ENCODE peak calls at places on chromosomes 6 and 20, in ten cellular contexts. One of them, this sample, is unnamed.

GRCh38 chr6:82268301-82268846 is 20.8 kb upstream of the IBTK start:
- DNase-seq in T follicular helper cell: no peak
- DNase-seq in cardiac muscle cell: peak
- DNase-seq in Caki2: no peak
- DNase-seq in T-helper 2 cell: no peak
- DNase-seq in HCT116: no peak
- DNase-seq in A549: no peak
- DNase-seq in GM20000: no peak
- DNase-seq in nephron progenitor cell: no peak
- DNase-seq in EL: peak
- DNase-seq in this sample: no peak

GRCh38 chr6:30044630-30045029 is 16.4 kb upstream of the POLR1H start:
- DNase-seq in EL: peak
- DNase-seq in Caki2: no peak
- DNase-seq in GM20000: no peak
- DNase-seq in nephron progenitor cell: no peak
- DNase-seq in T follicular helper cell: no peak
- DNase-seq in HCT116: no peak
- DNase-seq in A549: no peak
- DNase-seq in cardiac muscle cell: peak
- DNase-seq in T-helper 2 cell: no peak
- DNase-seq in this sample: peak

GRCh38 chr20:60636417-60636816 is 615.6 kb upstream of the CDH4 start:
- DNase-seq in cardiac muscle cell: no peak
- DNase-seq in GM20000: no peak
- DNase-seq in A549: no peak
- DNase-seq in nephron progenitor cell: no peak
- DNase-seq in HCT116: no peak
- DNase-seq in T-helper 2 cell: no peak
- DNase-seq in Caki2: no peak
- DNase-seq in EL: no peak
- DNase-seq in T follicular helper cell: no peak
- DNase-seq in this sample: no peak

GRCh38 chr6:11929451-11929850 is 82.7 kb upstream of the HIVEP1 start:
- DNase-seq in nephron progenitor cell: no peak
- DNase-seq in HCT116: no peak
- DNase-seq in cardiac muscle cell: peak
- DNase-seq in EL: peak
- DNase-seq in Caki2: peak
- DNase-seq in T-helper 2 cell: no peak
- DNase-seq in GM20000: no peak
- DNase-seq in A549: no peak
- DNase-seq in T follicular helper cell: no peak
- DNase-seq in this sample: no peak

GRCh38 chr6:135271626-135272025 is 90.5 kb downstream of the MYB start:
- DNase-seq in GM20000: no peak
- DNase-seq in EL: no peak
- DNase-seq in nephron progenitor cell: no peak
- DNase-seq in T follicular helper cell: no peak
- DNase-seq in cardiac muscle cell: no peak
- DNase-seq in Caki2: no peak
- DNase-seq in T-helper 2 cell: no peak
- DNase-seq in A549: no peak
- DNase-seq in HCT116: no peak
- DNase-seq in this sample: no peak

GRCh38 chr6:35385457-35386202 is 43.3 kb downstream of the PPARD start:
- DNase-seq in A549: no peak
- DNase-seq in T-helper 2 cell: no peak
- DNase-seq in GM20000: no peak
- DNase-seq in T follicular helper cell: no peak
- DNase-seq in EL: peak
- DNase-seq in nephron progenitor cell: no peak
- DNase-seq in HCT116: no peak
- DNase-seq in cardiac muscle cell: peak
- DNase-seq in Caki2: no peak
- DNase-seq in this sample: no peak

GRCh38 chr20:32563311-32564272 is 21.5 kb downstream of the NOL4L start:
- DNase-seq in cardiac muscle cell: no peak
- DNase-seq in A549: no peak
- DNase-seq in HCT116: no peak
- DNase-seq in EL: no peak
- DNase-seq in GM20000: no peak
- DNase-seq in nephron progenitor cell: no peak
- DNase-seq in T follicular helper cell: no peak
- DNase-seq in Caki2: no peak
- DNase-seq in T-helper 2 cell: no peak
- DNase-seq in this sample: no peak

GRCh38 chr20:8639112-8639778 is 429.6 kb upstream of the PLCB4 start:
- DNase-seq in EL: no peak
- DNase-seq in cardiac muscle cell: no peak
- DNase-seq in A549: no peak
- DNase-seq in Caki2: no peak
- DNase-seq in T-helper 2 cell: no peak
- DNase-seq in GM20000: no peak
- DNase-seq in nephron progenitor cell: no peak
- DNase-seq in T follicular helper cell: no peak
- DNase-seq in HCT116: no peak
- DNase-seq in this sample: no peak

GRCh38 chr20:13493143-13493542 is 145.6 kb downstream of the TASP1 start:
- DNase-seq in cardiac muscle cell: no peak
- DNase-seq in T follicular helper cell: no peak
- DNase-seq in A549: no peak
- DNase-seq in nephron progenitor cell: no peak
- DNase-seq in Caki2: no peak
- DNase-seq in EL: no peak
- DNase-seq in GM20000: no peak
- DNase-seq in T-helper 2 cell: no peak
- DNase-seq in HCT116: no peak
- DNase-seq in this sample: no peak

GRCh38 chr6:131976545-131977061 is 25.4 kb upstream of the CCN2 start:
- DNase-seq in EL: no peak
- DNase-seq in HCT116: no peak
- DNase-seq in nephron progenitor cell: no peak
- DNase-seq in T-helper 2 cell: no peak
- DNase-seq in A549: no peak
- DNase-seq in GM20000: no peak
- DNase-seq in cardiac muscle cell: peak
- DNase-seq in T follicular helper cell: no peak
- DNase-seq in Caki2: peak
- DNase-seq in this sample: no peak

GRCh38 chr20:17912916-17913315 is 55.7 kb downstream of the SNX5 start:
- DNase-seq in A549: no peak
- DNase-seq in GM20000: no peak
- DNase-seq in cardiac muscle cell: peak
- DNase-seq in T follicular helper cell: no peak
- DNase-seq in Caki2: no peak
- DNase-seq in HCT116: no peak
- DNase-seq in T-helper 2 cell: no peak
- DNase-seq in nephron progenitor cell: no peak
- DNase-seq in EL: peak
- DNase-seq in this sample: no peak

GRCh38 chr6:93806409-93807270 is 387.3 kb upstream of the EPHA7 start:
- DNase-seq in T follicular helper cell: no peak
- DNase-seq in A549: no peak
- DNase-seq in nephron progenitor cell: no peak
- DNase-seq in EL: no peak
- DNase-seq in GM20000: no peak
- DNase-seq in cardiac muscle cell: no peak
- DNase-seq in Caki2: no peak
- DNase-seq in T-helper 2 cell: no peak
- DNase-seq in HCT116: no peak
- DNase-seq in this sample: no peak

GRCh38 chr6:13228264-13229204 is 99.8 kb downstream of the TBC1D7 start:
- DNase-seq in HCT116: no peak
- DNase-seq in nephron progenitor cell: no peak
- DNase-seq in T follicular helper cell: no peak
- DNase-seq in Caki2: no peak
- DNase-seq in T-helper 2 cell: no peak
- DNase-seq in cardiac muscle cell: no peak
- DNase-seq in EL: no peak
- DNase-seq in A549: no peak
- DNase-seq in GM20000: no peak
- DNase-seq in this sample: no peak

GRCh38 chr6:39411465-39411864 is 89.0 kb upstream of the KCNK16 start:
- DNase-seq in T follicular helper cell: no peak
- DNase-seq in nephron progenitor cell: no peak
- DNase-seq in GM20000: no peak
- DNase-seq in A549: no peak
- DNase-seq in HCT116: no peak
- DNase-seq in Caki2: no peak
- DNase-seq in EL: peak
- DNase-seq in T-helper 2 cell: no peak
- DNase-seq in cardiac muscle cell: peak
- DNase-seq in this sample: peak

GRCh38 chr20:60136640-60137411 is 178.6 kb downstream of the CDH26 start:
- DNase-seq in GM20000: no peak
- DNase-seq in HCT116: no peak
- DNase-seq in Caki2: no peak
- DNase-seq in A549: no peak
- DNase-seq in T follicular helper cell: no peak
- DNase-seq in EL: no peak
- DNase-seq in T-helper 2 cell: no peak
- DNase-seq in nephron progenitor cell: no peak
- DNase-seq in cardiac muscle cell: no peak
- DNase-seq in this sample: no peak

GRCh38 chr6:68343901-68344300 is 291.2 kb upstream of the ADGRB3 start:
- DNase-seq in cardiac muscle cell: peak
- DNase-seq in T-helper 2 cell: no peak
- DNase-seq in EL: no peak
- DNase-seq in A549: peak
- DNase-seq in Caki2: peak
- DNase-seq in T follicular helper cell: no peak
- DNase-seq in nephron progenitor cell: peak
- DNase-seq in GM20000: peak
- DNase-seq in HCT116: no peak
- DNase-seq in this sample: peak

GRCh38 chr6:111011360-111012142 is 29.7 kb downstream of the RPF2 start:
- DNase-seq in T-helper 2 cell: no peak
- DNase-seq in cardiac muscle cell: peak
- DNase-seq in nephron progenitor cell: no peak
- DNase-seq in T follicular helper cell: no peak
- DNase-seq in EL: peak
- DNase-seq in GM20000: peak
- DNase-seq in Caki2: peak
- DNase-seq in HCT116: peak
- DNase-seq in A549: peak
- DNase-seq in this sample: peak

GRCh38 chr6:136549359-136550044 is 720 bp downstream of the MAP7 start:
- DNase-seq in Caki2: peak
- DNase-seq in GM20000: peak
- DNase-seq in A549: peak
- DNase-seq in nephron progenitor cell: peak
- DNase-seq in T follicular helper cell: no peak
- DNase-seq in cardiac muscle cell: no peak
- DNase-seq in HCT116: no peak
- DNase-seq in T-helper 2 cell: no peak
- DNase-seq in EL: no peak
- DNase-seq in this sample: peak

GRCh38 chr6:162069995-162070394 is 657.6 kb downstream of the PRKN start:
- DNase-seq in EL: no peak
- DNase-seq in A549: no peak
- DNase-seq in nephron progenitor cell: no peak
- DNase-seq in HCT116: no peak
- DNase-seq in GM20000: no peak
- DNase-seq in T-helper 2 cell: no peak
- DNase-seq in T follicular helper cell: no peak
- DNase-seq in cardiac muscle cell: peak
- DNase-seq in Caki2: no peak
- DNase-seq in this sample: no peak

GRCh38 chr20:25288291-25289181 is 40.7 kb downstream of the PYGB start:
- DNase-seq in HCT116: no peak
- DNase-seq in cardiac muscle cell: no peak
- DNase-seq in GM20000: peak
- DNase-seq in A549: no peak
- DNase-seq in Caki2: no peak
- DNase-seq in EL: no peak
- DNase-seq in T follicular helper cell: no peak
- DNase-seq in T-helper 2 cell: no peak
- DNase-seq in nephron progenitor cell: no peak
- DNase-seq in this sample: no peak

GRCh38 chr20:19737025-19737424 is 21.0 kb upstream of the RIN2 start:
- DNase-seq in EL: peak
- DNase-seq in A549: peak
- DNase-seq in HCT116: no peak
- DNase-seq in T follicular helper cell: no peak
- DNase-seq in T-helper 2 cell: no peak
- DNase-seq in cardiac muscle cell: peak
- DNase-seq in Caki2: no peak
- DNase-seq in GM20000: no peak
- DNase-seq in nephron progenitor cell: no peak
- DNase-seq in this sample: peak

GRCh38 chr6:41489284-41489851 is 56.8 kb upstream of the FOXP4 start:
- DNase-seq in A549: no peak
- DNase-seq in EL: no peak
- DNase-seq in Caki2: no peak
- DNase-seq in T follicular helper cell: no peak
- DNase-seq in nephron progenitor cell: peak
- DNase-seq in cardiac muscle cell: peak
- DNase-seq in T-helper 2 cell: no peak
- DNase-seq in GM20000: no peak
- DNase-seq in HCT116: no peak
- DNase-seq in this sample: no peak

GRCh38 chr6:139376054-139376355 is 1.6 kb upstream of the CITED2 start:
- DNase-seq in T follicular helper cell: no peak
- DNase-seq in A549: no peak
- DNase-seq in T-helper 2 cell: no peak
- DNase-seq in nephron progenitor cell: no peak
- DNase-seq in GM20000: peak
- DNase-seq in HCT116: no peak
- DNase-seq in EL: peak
- DNase-seq in cardiac muscle cell: peak
- DNase-seq in Caki2: no peak
- DNase-seq in this sample: peak

GRCh38 chr6:16274519-16275229 is 36.3 kb downstream of the GMPR start:
- DNase-seq in nephron progenitor cell: no peak
- DNase-seq in EL: peak
- DNase-seq in T-helper 2 cell: no peak
- DNase-seq in Caki2: no peak
- DNase-seq in A549: no peak
- DNase-seq in GM20000: no peak
- DNase-seq in HCT116: no peak
- DNase-seq in T follicular helper cell: no peak
- DNase-seq in cardiac muscle cell: no peak
- DNase-seq in this sample: no peak

GRCh38 chr20:32506721-32507120 is 78.4 kb downstream of the NOL4L start:
- DNase-seq in Caki2: no peak
- DNase-seq in A549: no peak
- DNase-seq in HCT116: no peak
- DNase-seq in cardiac muscle cell: no peak
- DNase-seq in T follicular helper cell: no peak
- DNase-seq in T-helper 2 cell: no peak
- DNase-seq in GM20000: no peak
- DNase-seq in nephron progenitor cell: no peak
- DNase-seq in EL: no peak
- DNase-seq in this sample: no peak

GRCh38 chr20:49907405-49908257 is 7.7 kb downstream of the SPATA2 start:
- DNase-seq in Caki2: no peak
- DNase-seq in HCT116: no peak
- DNase-seq in T follicular helper cell: no peak
- DNase-seq in T-helper 2 cell: no peak
- DNase-seq in A549: no peak
- DNase-seq in GM20000: no peak
- DNase-seq in EL: no peak
- DNase-seq in cardiac muscle cell: no peak
- DNase-seq in nephron progenitor cell: no peak
- DNase-seq in this sample: no peak

GRCh38 chr6:73460044-73460443 is 1.5 kb upstream of the MTO1 start:
- DNase-seq in T-helper 2 cell: no peak
- DNase-seq in A549: no peak
- DNase-seq in EL: no peak
- DNase-seq in nephron progenitor cell: no peak
- DNase-seq in T follicular helper cell: no peak
- DNase-seq in cardiac muscle cell: no peak
- DNase-seq in Caki2: no peak
- DNase-seq in HCT116: no peak
- DNase-seq in GM20000: no peak
- DNase-seq in this sample: no peak